ENCODE peak calls at places on chromosomes 1 and 21, in eight cellular contexts. One of them, this sample, is unnamed.

GRCh38 chr1:63575340-63575826 is 17.8 kb upstream of the PGM1 start:
- DNase-seq in Caco-2: peak; percentile 16
- DNase-seq in heart left ventricle: no peak
- DNase-seq in GM23338: peak; percentile 44
- DNase-seq in BJ: no peak
- DNase-seq in GM12878: no peak
- DNase-seq in IMR-90: peak; percentile 16
- DNase-seq in AG10803: peak; percentile 23
- DNase-seq in this sample: peak; percentile 58

GRCh38 chr21:27564684-27565280 is 597.9 kb upstream of the ADAMTS5 start:
- DNase-seq in AG10803: peak; percentile 69
- DNase-seq in heart left ventricle: peak; percentile 37
- DNase-seq in Caco-2: peak; percentile 35
- DNase-seq in IMR-90: peak; percentile 70
- DNase-seq in GM23338: peak; percentile 58
- DNase-seq in BJ: no peak
- DNase-seq in GM12878: no peak
- DNase-seq in this sample: peak; percentile 75

GRCh38 chr1:39129514-39129913 is 75.0 kb upstream of the MACF1 start:
- DNase-seq in AG10803: peak; percentile 62
- DNase-seq in BJ: no peak
- DNase-seq in Caco-2: no peak
- DNase-seq in heart left ventricle: no peak
- DNase-seq in GM12878: no peak
- DNase-seq in GM23338: peak; percentile 57
- DNase-seq in IMR-90: peak; percentile 58
- DNase-seq in this sample: peak; percentile 58

GRCh38 chr1:93629101-93630059 is 52.3 kb downstream of the BCAR3 start:
- DNase-seq in AG10803: peak; percentile 78
- DNase-seq in GM23338: peak; percentile 90
- DNase-seq in heart left ventricle: no peak
- DNase-seq in Caco-2: peak; percentile 40
- DNase-seq in IMR-90: peak; percentile 85
- DNase-seq in BJ: no peak
- DNase-seq in GM12878: peak; percentile 28
- DNase-seq in this sample: peak; percentile 89

GRCh38 chr1:53061859-53062714 is at the start of gene PODN:
- DNase-seq in heart left ventricle: peak; percentile 73
- DNase-seq in IMR-90: no peak
- DNase-seq in AG10803: peak; percentile 48
- DNase-seq in BJ: no peak
- DNase-seq in Caco-2: no peak
- DNase-seq in GM12878: no peak
- DNase-seq in GM23338: peak; percentile 59
- DNase-seq in this sample: peak; percentile 29

GRCh38 chr1:230307213-230307612 is 118.9 kb downstream of the PGBD5 start:
- DNase-seq in AG10803: no peak
- DNase-seq in Caco-2: no peak
- DNase-seq in heart left ventricle: no peak
- DNase-seq in GM12878: no peak
- DNase-seq in BJ: no peak
- DNase-seq in IMR-90: no peak
- DNase-seq in GM23338: no peak
- DNase-seq in this sample: peak; percentile 47

GRCh38 chr1:68141079-68141800 is 90.8 kb upstream of the DIRAS3 start:
- DNase-seq in Caco-2: no peak
- DNase-seq in heart left ventricle: no peak
- DNase-seq in AG10803: peak; percentile 86
- DNase-seq in BJ: no peak
- DNase-seq in IMR-90: peak; percentile 38
- DNase-seq in GM12878: no peak
- DNase-seq in GM23338: peak; percentile 63
- DNase-seq in this sample: peak; percentile 67

GRCh38 chr1:23807453-23807852 is 6.9 kb upstream of the GALE start:
- DNase-seq in heart left ventricle: no peak
- DNase-seq in IMR-90: no peak
- DNase-seq in GM12878: no peak
- DNase-seq in BJ: no peak
- DNase-seq in GM23338: no peak
- DNase-seq in AG10803: no peak
- DNase-seq in Caco-2: no peak
- DNase-seq in this sample: no peak

GRCh38 chr1:11350265-11350664 is 77.3 kb downstream of the UBIAD1 start:
- DNase-seq in IMR-90: no peak
- DNase-seq in GM12878: no peak
- DNase-seq in GM23338: no peak
- DNase-seq in heart left ventricle: no peak
- DNase-seq in BJ: no peak
- DNase-seq in AG10803: no peak
- DNase-seq in Caco-2: no peak
- DNase-seq in this sample: no peak

GRCh38 chr1:164726235-164726634 is 167.3 kb downstream of the PBX1 start:
- DNase-seq in Caco-2: no peak
- DNase-seq in IMR-90: peak; percentile 96
- DNase-seq in heart left ventricle: no peak
- DNase-seq in GM12878: no peak
- DNase-seq in GM23338: no peak
- DNase-seq in AG10803: peak; percentile 99
- DNase-seq in BJ: peak; percentile 91
- DNase-seq in this sample: peak; percentile 96

GRCh38 chr1:47175227-47175934 is 14.5 kb downstream of the PDZK1IP1 start:
- DNase-seq in AG10803: peak; percentile 58
- DNase-seq in BJ: no peak
- DNase-seq in GM23338: peak; percentile 81
- DNase-seq in IMR-90: peak; percentile 54
- DNase-seq in heart left ventricle: peak; percentile 38
- DNase-seq in GM12878: no peak
- DNase-seq in Caco-2: peak; percentile 72
- DNase-seq in this sample: peak; percentile 75

GRCh38 chr1:94623560-94624148 is 82.1 kb upstream of the F3 start:
- DNase-seq in Caco-2: no peak
- DNase-seq in AG10803: no peak
- DNase-seq in GM23338: peak; percentile 55
- DNase-seq in IMR-90: no peak
- DNase-seq in BJ: no peak
- DNase-seq in GM12878: no peak
- DNase-seq in heart left ventricle: no peak
- DNase-seq in this sample: peak; percentile 61

GRCh38 chr1:21564521-21565095 is 55.4 kb downstream of the ALPL start:
- DNase-seq in GM23338: no peak
- DNase-seq in heart left ventricle: no peak
- DNase-seq in AG10803: peak; percentile 9
- DNase-seq in Caco-2: no peak
- DNase-seq in IMR-90: peak; percentile 41
- DNase-seq in GM12878: no peak
- DNase-seq in BJ: no peak
- DNase-seq in this sample: peak; percentile 66

GRCh38 chr1:20792177-20792576 is 5.1 kb upstream of the HP1BP3 start:
- DNase-seq in GM12878: no peak
- DNase-seq in BJ: peak; percentile 56
- DNase-seq in heart left ventricle: no peak
- DNase-seq in AG10803: peak; percentile 89
- DNase-seq in IMR-90: peak; percentile 93
- DNase-seq in GM23338: no peak
- DNase-seq in Caco-2: no peak
- DNase-seq in this sample: peak; percentile 93

GRCh38 chr1:2342384-2343022 is 48.9 kb downstream of the MORN1 start:
- DNase-seq in heart left ventricle: peak; percentile 14
- DNase-seq in Caco-2: no peak
- DNase-seq in BJ: no peak
- DNase-seq in GM23338: no peak
- DNase-seq in IMR-90: no peak
- DNase-seq in GM12878: no peak
- DNase-seq in AG10803: no peak
- DNase-seq in this sample: no peak

GRCh38 chr1:84796201-84796600 is 96.8 kb downstream of the LPAR3 start:
- DNase-seq in GM23338: no peak
- DNase-seq in GM12878: no peak
- DNase-seq in Caco-2: no peak
- DNase-seq in IMR-90: no peak
- DNase-seq in AG10803: no peak
- DNase-seq in BJ: no peak
- DNase-seq in heart left ventricle: no peak
- DNase-seq in this sample: no peak

GRCh38 chr1:201063190-201063544 is 39.7 kb upstream of the KIF21B start:
- DNase-seq in heart left ventricle: no peak
- DNase-seq in Caco-2: no peak
- DNase-seq in AG10803: no peak
- DNase-seq in IMR-90: no peak
- DNase-seq in BJ: no peak
- DNase-seq in GM23338: no peak
- DNase-seq in GM12878: no peak
- DNase-seq in this sample: no peak

GRCh38 chr1:245153645-245154428 is 948 bp upstream of the KIF26B start:
- DNase-seq in AG10803: no peak
- DNase-seq in GM12878: no peak
- DNase-seq in GM23338: peak; percentile 41
- DNase-seq in heart left ventricle: peak; percentile 40
- DNase-seq in IMR-90: no peak
- DNase-seq in Caco-2: peak; percentile 28
- DNase-seq in BJ: no peak
- DNase-seq in this sample: no peak

GRCh38 chr21:31873696-31874599 is 1.1 kb downstream of the HUNK start:
- DNase-seq in IMR-90: peak; percentile 33
- DNase-seq in GM12878: no peak
- DNase-seq in BJ: no peak
- DNase-seq in AG10803: peak; percentile 39
- DNase-seq in GM23338: peak; percentile 73
- DNase-seq in heart left ventricle: peak; percentile 52
- DNase-seq in Caco-2: peak; percentile 80
- DNase-seq in this sample: peak; percentile 8

GRCh38 chr1:180165509-180166435 is 11.1 kb downstream of the QSOX1 start:
- DNase-seq in AG10803: no peak
- DNase-seq in IMR-90: no peak
- DNase-seq in BJ: no peak
- DNase-seq in Caco-2: no peak
- DNase-seq in heart left ventricle: no peak
- DNase-seq in GM23338: no peak
- DNase-seq in GM12878: no peak
- DNase-seq in this sample: no peak

GRCh38 chr1:94947453-94947852 is 20.5 kb upstream of the CNN3 start:
- DNase-seq in heart left ventricle: peak; percentile 32
- DNase-seq in BJ: peak; percentile 74
- DNase-seq in IMR-90: peak; percentile 90
- DNase-seq in AG10803: peak; percentile 97
- DNase-seq in GM23338: no peak
- DNase-seq in GM12878: no peak
- DNase-seq in Caco-2: no peak
- DNase-seq in this sample: peak; percentile 86

GRCh38 chr1:2279210-2279639 is 51.1 kb downstream of the SKI start:
- DNase-seq in BJ: peak; percentile 60
- DNase-seq in GM12878: no peak
- DNase-seq in AG10803: peak; percentile 94
- DNase-seq in heart left ventricle: peak; percentile 74
- DNase-seq in Caco-2: no peak
- DNase-seq in IMR-90: peak; percentile 94
- DNase-seq in GM23338: peak; percentile 99
- DNase-seq in this sample: peak; percentile 99

GRCh38 chr1:185559684-185560310 is 174.4 kb upstream of the HMCN1 start:
- DNase-seq in IMR-90: peak; percentile 46
- DNase-seq in GM12878: peak; percentile 72
- DNase-seq in AG10803: peak; percentile 59
- DNase-seq in BJ: no peak
- DNase-seq in GM23338: peak; percentile 82
- DNase-seq in heart left ventricle: peak; percentile 48
- DNase-seq in Caco-2: peak; percentile 39
- DNase-seq in this sample: peak; percentile 73

GRCh38 chr1:226035915-226036314 is 26.6 kb upstream of the H3-3A start:
- DNase-seq in IMR-90: no peak
- DNase-seq in heart left ventricle: no peak
- DNase-seq in GM12878: no peak
- DNase-seq in GM23338: no peak
- DNase-seq in Caco-2: no peak
- DNase-seq in BJ: no peak
- DNase-seq in AG10803: no peak
- DNase-seq in this sample: no peak

GRCh38 chr1:44217809-44218410 is 4.6 kb downstream of the DMAP1 start:
- DNase-seq in Caco-2: peak; percentile 87
- DNase-seq in heart left ventricle: peak; percentile 76
- DNase-seq in IMR-90: peak; percentile 62
- DNase-seq in GM12878: peak; percentile 7
- DNase-seq in GM23338: peak; percentile 87
- DNase-seq in BJ: no peak
- DNase-seq in AG10803: peak; percentile 55
- DNase-seq in this sample: peak; percentile 74

GRCh38 chr1:91712981-91713841 is 172.7 kb downstream of the TGFBR3 start:
- DNase-seq in Caco-2: no peak
- DNase-seq in AG10803: peak; percentile 67
- DNase-seq in IMR-90: peak; percentile 78
- DNase-seq in heart left ventricle: peak; percentile 80
- DNase-seq in GM23338: peak; percentile 22
- DNase-seq in GM12878: peak; percentile 55
- DNase-seq in BJ: no peak
- DNase-seq in this sample: peak; percentile 89

GRCh38 chr21:43644609-43645008 is 14.7 kb downstream of the HSF2BP start:
- DNase-seq in heart left ventricle: no peak
- DNase-seq in Caco-2: no peak
- DNase-seq in GM12878: no peak
- DNase-seq in BJ: no peak
- DNase-seq in AG10803: peak; percentile 56
- DNase-seq in GM23338: no peak
- DNase-seq in IMR-90: peak; percentile 67
- DNase-seq in this sample: peak; percentile 89

GRCh38 chr1:41537257-41537656 is 52.8 kb upstream of the EDN2 start:
- DNase-seq in heart left ventricle: no peak
- DNase-seq in GM12878: no peak
- DNase-seq in AG10803: no peak
- DNase-seq in GM23338: no peak
- DNase-seq in IMR-90: no peak
- DNase-seq in Caco-2: no peak
- DNase-seq in BJ: peak; percentile 71
- DNase-seq in this sample: no peak
- H3K4me3 ChIP-seq in heart left ventricle: no peak overlapping the region
- H3K4me3 ChIP-seq in GM12878: no peak overlapping the region
- H3K4me3 ChIP-seq in AG10803: no peak overlapping the region
- H3K4me3 ChIP-seq in GM23338: no peak overlapping the region
- H3K4me3 ChIP-seq in IMR-90: no peak overlapping the region
- H3K4me3 ChIP-seq in Caco-2: no peak overlapping the region
- H3K4me3 ChIP-seq in BJ: no peak overlapping the region
- H3K4me3 ChIP-seq in this sample: no peak overlapping the region

GRCh38 chr1:4655674-4656532 is 1.5 kb downstream of the AJAP1 start:
- DNase-seq in IMR-90: no peak
- DNase-seq in Caco-2: peak; percentile 47
- DNase-seq in BJ: no peak
- DNase-seq in GM23338: no peak
- DNase-seq in heart left ventricle: peak; percentile 56
- DNase-seq in GM12878: no peak
- DNase-seq in AG10803: peak; percentile 72
- DNase-seq in this sample: peak; percentile 19
- TF ChIP-seq CTCF in IMR-90: no peak
- TF ChIP-seq CTCF in Caco-2: peak; percentile 48
- TF ChIP-seq CTCF in BJ: peak; percentile 70
- TF ChIP-seq CTCF in GM23338: no peak
- TF ChIP-seq CTCF in heart left ventricle: peak; percentile 71
- TF ChIP-seq CTCF in GM12878: peak; percentile 21
- TF ChIP-seq CTCF in AG10803: peak; percentile 72
- TF ChIP-seq CTCF in this sample: peak; percentile 35

GRCh38 chr1:222824641-222825040 is 9.8 kb downstream of the DISP1 start:
- DNase-seq in Caco-2: no peak
- DNase-seq in heart left ventricle: no peak
- DNase-seq in AG10803: peak; percentile 3
- DNase-seq in GM12878: no peak
- DNase-seq in GM23338: no peak
- DNase-seq in IMR-90: no peak
- DNase-seq in BJ: no peak
- DNase-seq in this sample: no peak
- H3K4me3 ChIP-seq in Caco-2: no peak overlapping the region
- H3K4me3 ChIP-seq in heart left ventricle: no peak overlapping the region
- H3K4me3 ChIP-seq in AG10803: no peak overlapping the region
- H3K4me3 ChIP-seq in GM12878: no peak overlapping the region
- H3K4me3 ChIP-seq in GM23338: no peak overlapping the region
- H3K4me3 ChIP-seq in IMR-90: no peak overlapping the region
- H3K4me3 ChIP-seq in BJ: peak overlapping the region; percentile 9
- H3K4me3 ChIP-seq in this sample: no peak overlapping the region

GRCh38 chr1:60596791-60597748 is 485.3 kb upstream of the NFIA start:
- DNase-seq in Caco-2: no peak
- DNase-seq in AG10803: peak; percentile 11
- DNase-seq in IMR-90: no peak
- DNase-seq in GM12878: no peak
- DNase-seq in heart left ventricle: no peak
- DNase-seq in BJ: no peak
- DNase-seq in GM23338: no peak
- DNase-seq in this sample: peak; percentile 76
- TF ChIP-seq CTCF in Caco-2: no peak
- TF ChIP-seq CTCF in AG10803: peak; percentile 25
- TF ChIP-seq CTCF in IMR-90: no peak
- TF ChIP-seq CTCF in GM12878: no peak
- TF ChIP-seq CTCF in heart left ventricle: no peak
- TF ChIP-seq CTCF in BJ: no peak
- TF ChIP-seq CTCF in GM23338: no peak
- TF ChIP-seq CTCF in this sample: peak; percentile 35

This sample was measured in cardiac fibroblast.